ENCODE peak calls at places on chromosome 15, in eight cellular contexts. K, U, Q, P, D, O, Y and M are unnamed samples.

GRCh38 chr15:52653451-52653964 is 25.7 kb downstream of the ATOSA start:
- DNase-seq in O (no peak), Q (no peak), P (peak), Y (no peak), U (peak), K (no peak), D (no peak), M (no peak)

GRCh38 chr15:68272797-68273271 is 4.7 kb upstream of the FEM1B start:
- DNase-seq in K (no peak), Q (no peak), D (no peak), Y (no peak), O (no peak), P (no peak), U (peak), M (no peak)

GRCh38 chr15:40096094-40096876 is 12.4 kb downstream of the BMF start:
- DNase-seq in D (no peak), K (no peak), P (no peak), Q (no peak), Y (no peak), O (no peak), U (no peak), M (no peak)

GRCh38 chr15:60699845-60700244 is 220.9 kb upstream of the ICE2 start:
- DNase-seq in Q (no peak), U (no peak), K (no peak), Y (no peak), O (no peak), D (no peak), P (no peak), M (no peak)

GRCh38 chr15:62932436-62932835 is 110.1 kb upstream of the TPM1 start:
- DNase-seq in Y (no peak), P (no peak), Q (no peak), U (peak), O (no peak), K (no peak), D (no peak), M (no peak)

GRCh38 chr15:52261498-52262242 is 33.9 kb downstream of the MYO5C start:
- DNase-seq in P (no peak), Y (no peak), U (peak), O (no peak), Q (peak), K (peak), D (peak), M (peak)

GRCh38 chr15:98803228-98804056 is 155.1 kb downstream of the IGF1R start:
- DNase-seq in Y (no peak), Q (no peak), D (no peak), O (no peak), P (no peak), K (no peak), U (peak), M (no peak)

GRCh38 chr15:61742591-61742990 is 317.7 kb downstream of the VPS13C start:
- DNase-seq in U (no peak), K (no peak), O (no peak), D (no peak), P (no peak), Y (no peak), Q (no peak), M (no peak)

GRCh38 chr15:50119063-50119700 is at the start of gene ATP8B4:
- DNase-seq in P (no peak), K (no peak), Q (no peak), O (no peak), D (no peak), U (no peak), Y (no peak), M (no peak)